ENCODE peak calls at places on chromosomes 12 and 14, in seven cellular contexts. One of them, this sample, is unnamed.

GRCh38 chr14:99507860-99508640 is 26.8 kb downstream of the CCNK start:
- DNase-seq in astrocyte of the cerebellum: no peak
- DNase-seq in BE2C: no peak
- DNase-seq in fibroblast of pulmonary artery: no peak
- DNase-seq in left ventricle myocardium inferior: no peak
- DNase-seq in HCT116: no peak
- DNase-seq in mammary epithelial cell: no peak
- DNase-seq in this sample: no peak

GRCh38 chr14:105023791-105024480 is 3.1 kb upstream of the CDCA4 start:
- DNase-seq in astrocyte of the cerebellum: peak; percentile 64
- DNase-seq in BE2C: no peak
- DNase-seq in fibroblast of pulmonary artery: peak; percentile 59
- DNase-seq in left ventricle myocardium inferior: no peak
- DNase-seq in HCT116: peak; percentile 18
- DNase-seq in mammary epithelial cell: peak; percentile 78
- DNase-seq in this sample: peak; percentile 45

GRCh38 chr12:7103837-7104236 is 5.2 kb downstream of the C1RL start:
- DNase-seq in astrocyte of the cerebellum: no peak
- DNase-seq in BE2C: no peak
- DNase-seq in fibroblast of pulmonary artery: no peak
- DNase-seq in left ventricle myocardium inferior: no peak
- DNase-seq in HCT116: no peak
- DNase-seq in mammary epithelial cell: no peak
- DNase-seq in this sample: no peak

GRCh38 chr12:98561846-98562245 is 31.6 kb upstream of the SLC25A3 start:
- DNase-seq in astrocyte of the cerebellum: no peak
- DNase-seq in BE2C: no peak
- DNase-seq in fibroblast of pulmonary artery: no peak
- DNase-seq in left ventricle myocardium inferior: no peak
- DNase-seq in HCT116: no peak
- DNase-seq in mammary epithelial cell: no peak
- DNase-seq in this sample: no peak

GRCh38 chr12:49332441-49332861 is 4.5 kb downstream of the C1QL4 start:
- DNase-seq in astrocyte of the cerebellum: no peak
- DNase-seq in BE2C: no peak
- DNase-seq in fibroblast of pulmonary artery: no peak
- DNase-seq in left ventricle myocardium inferior: no peak
- DNase-seq in HCT116: no peak
- DNase-seq in mammary epithelial cell: no peak
- DNase-seq in this sample: no peak

GRCh38 chr14:95294834-95295599 is 24.7 kb downstream of the CLMN start:
- DNase-seq in astrocyte of the cerebellum: no peak
- DNase-seq in BE2C: peak; percentile 42
- DNase-seq in fibroblast of pulmonary artery: peak; percentile 31
- DNase-seq in left ventricle myocardium inferior: no peak
- DNase-seq in HCT116: peak; percentile 23
- DNase-seq in mammary epithelial cell: peak; percentile 84
- DNase-seq in this sample: no peak

GRCh38 chr12:13171921-13172859 is 24.3 kb upstream of the EMP1 start:
- DNase-seq in astrocyte of the cerebellum: no peak
- DNase-seq in BE2C: no peak
- DNase-seq in fibroblast of pulmonary artery: no peak
- DNase-seq in left ventricle myocardium inferior: no peak
- DNase-seq in HCT116: no peak
- DNase-seq in mammary epithelial cell: peak; percentile 81
- DNase-seq in this sample: peak; percentile 21

GRCh38 chr14:69811227-69811867 is 14.3 kb upstream of the SLC10A1 start:
- DNase-seq in astrocyte of the cerebellum: no peak
- DNase-seq in BE2C: no peak
- DNase-seq in fibroblast of pulmonary artery: no peak
- DNase-seq in left ventricle myocardium inferior: no peak
- DNase-seq in HCT116: no peak
- DNase-seq in mammary epithelial cell: no peak
- DNase-seq in this sample: no peak

GRCh38 chr14:39755269-39755878 is 323.1 kb upstream of the FBXO33 start:
- DNase-seq in astrocyte of the cerebellum: peak; percentile 2
- DNase-seq in BE2C: no peak
- DNase-seq in fibroblast of pulmonary artery: no peak
- DNase-seq in left ventricle myocardium inferior: no peak
- DNase-seq in HCT116: no peak
- DNase-seq in mammary epithelial cell: no peak
- DNase-seq in this sample: no peak

GRCh38 chr12:49795654-49796105 is 32.5 kb downstream of the NCKAP5L start:
- DNase-seq in astrocyte of the cerebellum: no peak
- DNase-seq in BE2C: no peak
- DNase-seq in fibroblast of pulmonary artery: no peak
- DNase-seq in left ventricle myocardium inferior: no peak
- DNase-seq in HCT116: no peak
- DNase-seq in mammary epithelial cell: no peak
- DNase-seq in this sample: no peak

GRCh38 chr12:30850684-30851083 is 75.9 kb upstream of the TSPAN11 start:
- DNase-seq in astrocyte of the cerebellum: no peak
- DNase-seq in BE2C: no peak
- DNase-seq in fibroblast of pulmonary artery: no peak
- DNase-seq in left ventricle myocardium inferior: no peak
- DNase-seq in HCT116: no peak
- DNase-seq in mammary epithelial cell: no peak
- DNase-seq in this sample: no peak

GRCh38 chr14:38989917-38990546 is 113.0 kb downstream of the SEC23A start:
- DNase-seq in astrocyte of the cerebellum: no peak
- DNase-seq in BE2C: no peak
- DNase-seq in fibroblast of pulmonary artery: no peak
- DNase-seq in left ventricle myocardium inferior: no peak
- DNase-seq in HCT116: no peak
- DNase-seq in mammary epithelial cell: no peak
- DNase-seq in this sample: peak; percentile 19

GRCh38 chr14:60637490-60638452 is 11.5 kb downstream of the SIX1 start:
- DNase-seq in astrocyte of the cerebellum: no peak
- DNase-seq in BE2C: no peak
- DNase-seq in fibroblast of pulmonary artery: no peak
- DNase-seq in left ventricle myocardium inferior: no peak
- DNase-seq in HCT116: no peak
- DNase-seq in mammary epithelial cell: no peak
- DNase-seq in this sample: no peak

GRCh38 chr12:30613119-30613830 is 82.4 kb downstream of the IPO8 start:
- DNase-seq in astrocyte of the cerebellum: no peak
- DNase-seq in BE2C: no peak
- DNase-seq in fibroblast of pulmonary artery: peak; percentile 91
- DNase-seq in left ventricle myocardium inferior: no peak
- DNase-seq in HCT116: no peak
- DNase-seq in mammary epithelial cell: peak; percentile 17
- DNase-seq in this sample: peak; percentile 10

GRCh38 chr14:26594756-26595545 is 2.9 kb downstream of the NOVA1 start:
- DNase-seq in astrocyte of the cerebellum: no peak
- DNase-seq in BE2C: no peak
- DNase-seq in fibroblast of pulmonary artery: no peak
- DNase-seq in left ventricle myocardium inferior: no peak
- DNase-seq in HCT116: no peak
- DNase-seq in mammary epithelial cell: no peak
- DNase-seq in this sample: no peak

GRCh38 chr12:10385181-10385613 is 4.6 kb downstream of the KLRK1 start:
- DNase-seq in astrocyte of the cerebellum: peak; percentile 88
- DNase-seq in BE2C: no peak
- DNase-seq in fibroblast of pulmonary artery: peak; percentile 82
- DNase-seq in left ventricle myocardium inferior: no peak
- DNase-seq in HCT116: no peak
- DNase-seq in mammary epithelial cell: peak; percentile 73
- DNase-seq in this sample: peak; percentile 89

GRCh38 chr14:72952171-72952570 is 25.9 kb downstream of the DCAF4 start:
- DNase-seq in astrocyte of the cerebellum: no peak
- DNase-seq in BE2C: no peak
- DNase-seq in fibroblast of pulmonary artery: no peak
- DNase-seq in left ventricle myocardium inferior: no peak
- DNase-seq in HCT116: no peak
- DNase-seq in mammary epithelial cell: no peak
- DNase-seq in this sample: no peak

GRCh38 chr14:95770777-95771176 is 56.9 kb upstream of the TCL1A start:
- DNase-seq in astrocyte of the cerebellum: no peak
- DNase-seq in BE2C: peak; percentile 20
- DNase-seq in fibroblast of pulmonary artery: no peak
- DNase-seq in left ventricle myocardium inferior: no peak
- DNase-seq in HCT116: no peak
- DNase-seq in mammary epithelial cell: no peak
- DNase-seq in this sample: no peak

GRCh38 chr12:644818-645552 is 18.3 kb downstream of the NINJ2 start:
- DNase-seq in astrocyte of the cerebellum: peak; percentile 56
- DNase-seq in BE2C: no peak
- DNase-seq in fibroblast of pulmonary artery: peak; percentile 65
- DNase-seq in left ventricle myocardium inferior: no peak
- DNase-seq in HCT116: no peak
- DNase-seq in mammary epithelial cell: no peak
- DNase-seq in this sample: peak; percentile 4
- TF ChIP-seq CTCF in astrocyte of the cerebellum: no peak
- TF ChIP-seq CTCF in BE2C: no peak
- TF ChIP-seq CTCF in fibroblast of pulmonary artery: no peak
- TF ChIP-seq CTCF in left ventricle myocardium inferior: no peak
- TF ChIP-seq CTCF in HCT116: no peak
- TF ChIP-seq CTCF in mammary epithelial cell: no peak
- TF ChIP-seq CTCF in this sample: no peak

DNA sequence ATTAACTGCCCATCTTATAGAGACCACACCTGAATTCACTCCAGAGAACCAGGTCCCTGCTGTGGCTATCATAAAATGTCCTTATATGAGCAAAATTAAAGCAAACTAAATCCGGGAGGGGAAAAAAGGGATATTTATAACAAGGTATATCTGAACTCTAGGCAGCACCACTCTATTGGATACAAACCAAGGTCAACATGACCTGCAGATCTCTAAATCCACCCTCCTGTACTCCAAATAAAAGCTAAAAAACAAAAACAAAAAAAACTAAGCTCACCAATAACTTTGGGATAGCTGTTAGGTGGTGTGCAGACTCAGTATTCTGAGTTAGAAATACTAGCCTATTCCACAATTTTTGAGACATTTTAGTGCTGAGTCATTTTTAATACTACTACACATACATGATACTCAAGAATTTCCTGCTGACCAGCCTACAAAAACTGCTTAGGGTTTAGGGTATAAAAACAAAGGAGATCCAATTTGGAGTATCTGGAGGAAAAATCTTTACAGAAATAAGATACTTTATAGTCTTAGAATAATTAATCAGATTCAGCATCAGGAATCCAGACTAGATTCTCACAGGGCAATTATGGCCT is 46.6 kb upstream of the LTBP2 start:
- DNase-seq in astrocyte of the cerebellum: no peak
- DNase-seq in BE2C: no peak
- DNase-seq in fibroblast of pulmonary artery: peak; percentile 64
- DNase-seq in left ventricle myocardium inferior: no peak
- DNase-seq in HCT116: no peak
- DNase-seq in mammary epithelial cell: no peak
- DNase-seq in this sample: no peak
- H3K4me3 ChIP-seq in astrocyte of the cerebellum: no peak overlapping the region
- H3K4me3 ChIP-seq in BE2C: no peak overlapping the region
- H3K4me3 ChIP-seq in fibroblast of pulmonary artery: no peak overlapping the region
- H3K4me3 ChIP-seq in left ventricle myocardium inferior: no peak overlapping the region
- H3K4me3 ChIP-seq in HCT116: no peak overlapping the region
- H3K4me3 ChIP-seq in mammary epithelial cell: no peak overlapping the region
- H3K4me3 ChIP-seq in this sample: no peak overlapping the region

DNA sequence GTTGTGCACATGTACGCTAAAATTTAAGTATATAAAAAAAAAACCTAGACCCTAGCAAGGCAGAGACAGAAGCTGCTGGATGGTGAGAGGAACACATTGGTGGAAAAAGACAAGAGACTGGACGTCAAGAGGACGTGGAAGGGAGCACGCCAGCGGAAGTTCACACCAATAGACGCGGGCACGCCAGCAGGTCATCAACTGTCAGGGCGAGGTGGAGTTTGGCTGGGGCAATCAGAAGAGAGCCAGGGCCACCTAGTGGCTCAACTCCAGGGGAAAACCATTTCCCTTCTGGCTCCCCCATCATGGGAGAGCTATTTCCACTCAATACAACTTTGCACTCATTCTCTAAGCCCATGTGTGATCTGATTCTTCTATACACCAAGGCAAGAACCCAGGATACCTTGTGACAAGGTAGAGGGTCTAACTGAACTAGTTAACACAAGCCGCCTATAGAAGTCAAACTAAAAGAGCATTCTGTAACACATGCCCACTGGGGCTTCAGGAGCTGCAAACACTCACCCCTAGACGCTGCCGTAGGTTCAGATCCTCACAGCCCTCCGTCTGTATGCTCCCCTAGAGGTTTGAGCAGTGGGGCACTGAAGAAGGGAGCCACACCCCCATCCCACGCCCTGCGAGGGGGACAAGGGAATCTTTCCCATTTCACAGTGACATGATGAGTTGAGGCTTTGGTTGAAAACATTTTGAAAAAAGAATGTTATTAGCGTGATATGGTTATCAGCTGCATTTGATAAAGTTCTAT is 702.7 kb downstream of the TMTC2 start:
- DNase-seq in astrocyte of the cerebellum: no peak
- DNase-seq in BE2C: peak; percentile 76
- DNase-seq in fibroblast of pulmonary artery: no peak
- DNase-seq in left ventricle myocardium inferior: no peak
- DNase-seq in HCT116: peak; percentile 18
- DNase-seq in mammary epithelial cell: no peak
- DNase-seq in this sample: no peak
- TF ChIP-seq CTCF in astrocyte of the cerebellum: no peak
- TF ChIP-seq CTCF in BE2C: peak; percentile 87
- TF ChIP-seq CTCF in fibroblast of pulmonary artery: no peak
- TF ChIP-seq CTCF in left ventricle myocardium inferior: peak; percentile 16
- TF ChIP-seq CTCF in HCT116: peak; percentile 23
- TF ChIP-seq CTCF in mammary epithelial cell: peak; percentile 35
- TF ChIP-seq CTCF in this sample: no peak

DNA sequence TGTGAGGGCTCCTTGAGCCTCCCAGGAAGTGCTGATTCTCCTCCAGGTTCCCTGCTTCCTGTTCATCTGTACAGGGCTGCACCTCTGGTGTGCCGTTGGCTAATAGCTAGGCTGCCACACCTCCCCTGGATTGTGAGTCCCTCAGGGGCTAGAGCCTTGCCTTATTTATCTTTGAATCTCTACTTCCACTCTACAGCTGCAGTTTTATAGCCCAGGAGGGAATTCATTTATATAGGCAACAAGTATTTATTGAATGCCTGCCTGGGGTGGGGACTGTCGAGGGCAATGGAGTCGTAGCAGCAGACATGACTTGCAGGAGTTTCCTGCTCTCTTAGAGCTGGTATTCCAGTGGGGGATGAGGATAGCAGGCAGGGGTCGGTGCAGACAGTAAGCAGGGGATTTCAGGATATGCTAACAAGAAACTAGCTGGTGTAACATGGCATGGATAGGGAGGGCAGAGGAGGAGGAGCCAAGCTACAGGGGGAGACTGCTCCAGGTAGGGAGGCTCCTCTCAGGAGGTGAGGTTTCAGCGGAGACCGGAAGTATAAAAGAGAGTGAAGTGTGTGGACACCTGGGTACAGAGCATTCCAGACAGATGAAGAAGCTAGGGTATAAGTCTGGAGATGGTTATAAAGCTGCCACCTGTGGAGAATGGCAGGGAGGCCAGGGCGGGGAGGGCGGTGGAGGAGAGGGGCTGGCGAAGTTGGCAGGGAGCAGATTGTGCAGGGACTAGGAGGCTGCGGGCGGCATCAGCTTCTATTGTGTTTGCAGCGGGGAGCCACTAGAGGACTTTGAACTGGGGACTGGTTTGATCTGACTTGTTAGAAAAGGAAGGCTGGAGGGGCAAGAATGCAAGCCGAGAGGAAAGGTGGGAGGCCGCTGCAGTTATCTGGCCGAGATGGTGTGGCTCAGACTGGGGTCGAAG is 17.2 kb downstream of the USP30 start:
- DNase-seq in astrocyte of the cerebellum: no peak
- DNase-seq in BE2C: no peak
- DNase-seq in fibroblast of pulmonary artery: no peak
- DNase-seq in left ventricle myocardium inferior: no peak
- DNase-seq in HCT116: no peak
- DNase-seq in mammary epithelial cell: no peak
- DNase-seq in this sample: no peak
- H3K4me3 ChIP-seq in astrocyte of the cerebellum: no peak overlapping the region
- H3K4me3 ChIP-seq in BE2C: no peak overlapping the region
- H3K4me3 ChIP-seq in fibroblast of pulmonary artery: no peak overlapping the region
- H3K4me3 ChIP-seq in left ventricle myocardium inferior: no peak overlapping the region
- H3K4me3 ChIP-seq in HCT116: no peak overlapping the region
- H3K4me3 ChIP-seq in mammary epithelial cell: no peak overlapping the region
- H3K4me3 ChIP-seq in this sample: no peak overlapping the region

This sample was measured in fibroblast of villous mesenchyme.